ENCODE peak calls at places on chromosomes 2 and 18, in six cellular contexts. One of them, this sample, is unnamed.

GRCh38 chr2:95382686-95383634 is 19.5 kb upstream of the FAHD2A start:
- DNase-seq in HepG2: no peak
- DNase-seq in K562: no peak
- DNase-seq in H1: no peak
- DNase-seq in GM12878: no peak
- DNase-seq in GM12891: no peak
- DNase-seq in this sample: no peak

GRCh38 chr2:217309056-217309455 is 449.2 kb upstream of the TNP1 start:
- DNase-seq in GM12891: no peak
- DNase-seq in H1: no peak
- DNase-seq in GM12878: no peak
- DNase-seq in HepG2: no peak
- DNase-seq in K562: no peak
- DNase-seq in this sample: no peak

GRCh38 chr2:200373973-200374416 is 67.5 kb downstream of the SPATS2L start:
- DNase-seq in GM12891: no peak
- DNase-seq in HepG2: peak; percentile 25
- DNase-seq in K562: no peak
- DNase-seq in GM12878: peak; percentile 68
- DNase-seq in H1: no peak
- DNase-seq in this sample: no peak

GRCh38 chr2:69637923-69638322 is 5.6 kb downstream of the AAK1 start:
- DNase-seq in HepG2: no peak
- DNase-seq in GM12878: no peak
- DNase-seq in H1: no peak
- DNase-seq in GM12891: no peak
- DNase-seq in K562: no peak
- DNase-seq in this sample: no peak

GRCh38 chr2:105388971-105389381 is 9.9 kb downstream of the FHL2 start:
- DNase-seq in HepG2: no peak
- DNase-seq in K562: no peak
- DNase-seq in GM12878: no peak
- DNase-seq in GM12891: no peak
- DNase-seq in H1: no peak
- DNase-seq in this sample: no peak

GRCh38 chr2:96359310-96359709 is 23.7 kb downstream of the NCAPH start:
- DNase-seq in K562: no peak
- DNase-seq in GM12878: no peak
- DNase-seq in H1: no peak
- DNase-seq in GM12891: no peak
- DNase-seq in HepG2: no peak
- DNase-seq in this sample: no peak

GRCh38 chr2:138521821-138522220 is 20.3 kb downstream of the SPOPL start:
- DNase-seq in H1: no peak
- DNase-seq in GM12891: no peak
- DNase-seq in K562: no peak
- DNase-seq in HepG2: no peak
- DNase-seq in GM12878: no peak
- DNase-seq in this sample: no peak

GRCh38 chr2:239688098-239688497 is 287.3 kb upstream of the HDAC4 start:
- DNase-seq in GM12891: no peak
- DNase-seq in GM12878: no peak
- DNase-seq in K562: peak; percentile 14
- DNase-seq in HepG2: no peak
- DNase-seq in H1: peak; percentile 7
- DNase-seq in this sample: no peak

GRCh38 chr2:51084750-51085149 is 52.8 kb upstream of the NRXN1 start:
- DNase-seq in K562: no peak
- DNase-seq in H1: peak; percentile 5
- DNase-seq in GM12891: no peak
- DNase-seq in GM12878: no peak
- DNase-seq in HepG2: no peak
- DNase-seq in this sample: no peak

GRCh38 chr18:32048507-32049091 is 30.0 kb downstream of the RNF125 start:
- DNase-seq in GM12891: no peak
- DNase-seq in HepG2: peak; percentile 39
- DNase-seq in GM12878: peak; percentile 24
- DNase-seq in H1: no peak
- DNase-seq in K562: no peak
- DNase-seq in this sample: no peak

GRCh38 chr2:184814428-184814827 is 216.1 kb downstream of the ZNF804A start:
- DNase-seq in HepG2: no peak
- DNase-seq in H1: no peak
- DNase-seq in K562: no peak
- DNase-seq in GM12891: no peak
- DNase-seq in GM12878: no peak
- DNase-seq in this sample: no peak

GRCh38 chr2:70767094-70767698 is 804 bp downstream of the ADD2 start:
- DNase-seq in H1: peak; percentile 65
- DNase-seq in K562: peak; percentile 78
- DNase-seq in GM12891: no peak
- DNase-seq in GM12878: no peak
- DNase-seq in HepG2: no peak
- DNase-seq in this sample: peak; percentile 28

GRCh38 chr18:60377778-60378469 is 5.3 kb upstream of the MC4R start:
- DNase-seq in HepG2: no peak
- DNase-seq in GM12891: no peak
- DNase-seq in H1: no peak
- DNase-seq in K562: no peak
- DNase-seq in GM12878: no peak
- DNase-seq in this sample: no peak

GRCh38 chr2:30068067-30068466 is 78.7 kb upstream of the YPEL5 start:
- DNase-seq in K562: no peak
- DNase-seq in HepG2: no peak
- DNase-seq in GM12891: no peak
- DNase-seq in GM12878: no peak
- DNase-seq in H1: no peak
- DNase-seq in this sample: no peak

GRCh38 chr2:219426534-219427136 is 8.0 kb upstream of the SPEG start:
- DNase-seq in K562: no peak
- DNase-seq in GM12878: no peak
- DNase-seq in H1: no peak
- DNase-seq in HepG2: no peak
- DNase-seq in GM12891: no peak
- DNase-seq in this sample: no peak

GRCh38 chr18:53796042-53796729 is 428.3 kb downstream of the MBD2 start:
- DNase-seq in HepG2: peak; percentile 1
- DNase-seq in K562: no peak
- DNase-seq in GM12878: no peak
- DNase-seq in GM12891: no peak
- DNase-seq in H1: no peak
- DNase-seq in this sample: no peak

GRCh38 chr2:232276739-232277313 is 101.7 kb upstream of the ALPP start:
- DNase-seq in K562: no peak
- DNase-seq in HepG2: no peak
- DNase-seq in GM12891: no peak
- DNase-seq in GM12878: no peak
- DNase-seq in H1: peak; percentile 5
- DNase-seq in this sample: no peak

GRCh38 chr2:167264380-167264779 is 376.1 kb downstream of the XIRP2 start:
- DNase-seq in H1: no peak
- DNase-seq in GM12878: no peak
- DNase-seq in GM12891: no peak
- DNase-seq in K562: no peak
- DNase-seq in HepG2: peak; percentile 3
- DNase-seq in this sample: no peak

GRCh38 chr18:72541871-72542690 is 2.1 kb downstream of the CBLN2 start:
- DNase-seq in GM12878: no peak
- DNase-seq in HepG2: no peak
- DNase-seq in K562: no peak
- DNase-seq in H1: no peak
- DNase-seq in GM12891: no peak
- DNase-seq in this sample: peak; percentile 9

GRCh38 chr18:48133675-48134251 is 203.3 kb upstream of the SMAD2 start:
- DNase-seq in GM12878: no peak
- DNase-seq in H1: no peak
- DNase-seq in K562: no peak
- DNase-seq in HepG2: no peak
- DNase-seq in GM12891: no peak
- DNase-seq in this sample: no peak

GRCh38 chr2:12430036-12430795 is 286.5 kb upstream of the TRIB2 start:
- DNase-seq in HepG2: no peak
- DNase-seq in K562: no peak
- DNase-seq in GM12891: no peak
- DNase-seq in GM12878: no peak
- DNase-seq in H1: no peak
- DNase-seq in this sample: no peak

GRCh38 chr2:39696072-39696471 is 30.4 kb downstream of the TMEM178A start:
- DNase-seq in GM12878: no peak
- DNase-seq in GM12891: no peak
- DNase-seq in HepG2: peak; percentile 15
- DNase-seq in K562: no peak
- DNase-seq in H1: no peak
- DNase-seq in this sample: no peak

GRCh38 chr2:45743531-45744391 is 92.3 kb downstream of the PRKCE start:
- DNase-seq in K562: no peak
- DNase-seq in H1: no peak
- DNase-seq in HepG2: no peak
- DNase-seq in GM12891: no peak
- DNase-seq in GM12878: no peak
- DNase-seq in this sample: no peak

GRCh38 chr2:167875524-167875923 is 371.9 kb downstream of the STK39 start:
- DNase-seq in GM12891: no peak
- DNase-seq in GM12878: no peak
- DNase-seq in H1: no peak
- DNase-seq in HepG2: no peak
- DNase-seq in K562: no peak
- DNase-seq in this sample: no peak

GRCh38 chr18:63831080-63831788 is 56.0 kb downstream of the SERPINB7 start:
- DNase-seq in K562: no peak
- DNase-seq in H1: no peak
- DNase-seq in GM12891: no peak
- DNase-seq in GM12878: no peak
- DNase-seq in HepG2: no peak
- DNase-seq in this sample: peak; percentile 15

GRCh38 chr2:121257476-121257831 is 27.5 kb downstream of the TFCP2L1 start:
- DNase-seq in GM12878: no peak
- DNase-seq in GM12891: no peak
- DNase-seq in H1: no peak
- DNase-seq in K562: no peak
- DNase-seq in HepG2: no peak
- DNase-seq in this sample: no peak

GRCh38 chr2:38274286-38275276 is 102.5 kb downstream of the ATL2 start:
- DNase-seq in H1: no peak
- DNase-seq in HepG2: peak; percentile 76
- DNase-seq in GM12891: peak; percentile 23
- DNase-seq in GM12878: peak; percentile 65
- DNase-seq in K562: peak; percentile 49
- DNase-seq in this sample: peak; percentile 13

DNA sequence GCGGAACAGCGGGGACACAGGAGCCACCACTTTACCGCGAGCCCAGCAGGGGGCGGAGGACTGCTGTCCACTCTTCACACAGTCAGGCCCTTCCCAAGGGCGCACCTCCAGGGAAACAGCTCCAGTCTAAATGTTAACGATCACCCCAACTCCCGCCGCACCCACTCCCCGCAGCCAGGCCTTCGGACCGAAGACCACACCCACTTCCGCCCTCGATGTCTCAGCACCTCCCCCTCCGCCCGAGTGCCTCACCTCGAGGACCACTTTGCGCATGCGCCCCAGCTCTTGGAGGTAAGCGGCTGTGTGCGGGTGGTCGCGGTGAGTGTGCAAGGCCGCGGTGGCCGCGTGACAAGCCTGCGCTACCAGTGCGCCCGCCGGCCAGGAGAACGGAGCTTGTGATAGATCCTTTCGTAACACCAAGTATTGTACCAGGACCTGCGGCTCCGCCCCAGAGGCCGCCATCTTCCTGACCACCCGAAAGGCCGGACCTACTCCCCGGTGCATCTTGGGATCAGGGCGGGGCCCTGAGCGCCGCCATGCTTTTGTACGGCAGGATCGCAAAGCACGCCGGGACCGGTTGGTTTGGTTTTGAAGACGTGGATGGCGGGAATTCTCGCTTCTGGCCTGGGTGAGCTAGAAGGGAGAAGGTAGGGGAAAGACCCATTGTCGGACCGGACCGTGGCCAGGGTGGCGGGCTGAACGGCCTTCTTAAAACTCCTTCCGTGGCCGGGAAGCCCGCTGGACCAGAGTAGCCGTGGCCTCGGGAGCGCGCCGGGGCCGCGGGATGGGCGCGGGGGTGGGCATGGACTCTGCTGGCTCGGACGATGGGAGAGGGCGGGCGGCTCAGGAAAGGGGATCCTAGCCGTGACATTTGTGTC is at the start of the genes CENPO and PTRHD1:
- DNase-seq in HepG2: peak; percentile 98
- DNase-seq in GM12891: peak; percentile 87
- DNase-seq in H1: peak; percentile 90
- DNase-seq in GM12878: peak; percentile 92
- DNase-seq in K562: peak; percentile 95
- DNase-seq in this sample: peak; percentile 87
- TF ChIP-seq POLR2A in HepG2: peak; percentile 72
- TF ChIP-seq POLR2A in GM12891: peak; percentile 87
- TF ChIP-seq POLR2A in H1: peak; percentile 81
- TF ChIP-seq POLR2A in GM12878: peak; percentile 93
- TF ChIP-seq POLR2A in K562: peak; percentile 93
- TF ChIP-seq POLR2A in this sample: peak; percentile 92

DNA sequence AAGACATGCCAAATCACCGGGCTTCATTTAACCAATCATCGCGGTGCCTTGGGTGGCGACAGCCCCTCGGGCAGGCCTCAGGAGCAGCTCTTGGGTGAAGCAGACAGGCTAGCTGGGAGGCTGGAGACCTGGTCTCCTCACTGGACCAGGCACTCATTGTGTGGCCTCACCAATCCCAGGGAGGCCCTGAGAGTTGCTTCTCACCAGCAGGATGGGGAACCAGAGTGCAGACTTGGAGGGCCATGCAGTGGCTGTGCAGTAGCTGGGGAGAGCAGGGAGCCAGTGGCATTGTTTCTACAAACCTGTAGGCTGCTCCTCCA is 119.4 kb upstream of the TEX51 start:
- DNase-seq in GM12891: no peak
- DNase-seq in K562: no peak
- DNase-seq in GM12878: no peak
- DNase-seq in HepG2: no peak
- DNase-seq in H1: no peak
- DNase-seq in this sample: no peak
- TF ChIP-seq POLR2AphosphoS5 in GM12891: no peak
- TF ChIP-seq POLR2AphosphoS5 in K562: no peak
- TF ChIP-seq POLR2AphosphoS5 in GM12878: no peak
- TF ChIP-seq POLR2AphosphoS5 in HepG2: no peak
- TF ChIP-seq POLR2AphosphoS5 in H1: no peak
- TF ChIP-seq POLR2AphosphoS5 in this sample: no peak

DNA sequence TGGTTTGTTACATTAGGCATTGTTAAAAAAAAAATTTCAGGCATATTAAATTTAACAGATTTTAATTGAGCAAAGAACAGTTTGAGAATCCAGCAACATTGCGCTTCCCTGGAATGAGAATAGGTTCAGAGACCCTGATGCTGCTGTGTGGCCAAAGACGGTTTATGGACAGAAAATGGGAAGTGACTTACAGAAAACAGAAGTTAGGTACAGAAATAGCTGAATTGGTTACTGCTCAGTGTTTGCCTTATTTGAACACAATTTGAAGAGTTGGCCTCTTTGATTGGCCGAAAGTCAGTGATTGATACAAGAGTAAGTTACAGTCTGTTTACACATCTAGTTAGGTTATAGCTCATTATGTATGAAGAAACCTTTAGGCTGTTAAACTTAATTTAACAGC is 6.0 kb upstream of the NEDD4L start:
- DNase-seq in GM12878: no peak
- DNase-seq in HepG2: no peak
- DNase-seq in GM12891: no peak
- DNase-seq in H1: no peak
- DNase-seq in K562: no peak
- DNase-seq in this sample: no peak
- TF ChIP-seq TAF1 in GM12878: no peak
- TF ChIP-seq TAF1 in HepG2: no peak
- TF ChIP-seq TAF1 in GM12891: no peak
- TF ChIP-seq TAF1 in H1: no peak
- TF ChIP-seq TAF1 in K562: no peak
- TF ChIP-seq TAF1 in this sample: no peak

GRCh38 chr2:127874378-127875271 is 11.1 kb downstream of the AMMECR1L start:
- DNase-seq in K562: no peak
- DNase-seq in GM12891: no peak
- DNase-seq in HepG2: no peak
- DNase-seq in GM12878: no peak
- DNase-seq in H1: no peak
- DNase-seq in this sample: no peak
- TF ChIP-seq POLR2A in K562: no peak
- TF ChIP-seq POLR2A in GM12891: no peak
- TF ChIP-seq POLR2A in HepG2: no peak
- TF ChIP-seq POLR2A in GM12878: no peak
- TF ChIP-seq POLR2A in H1: no peak
- TF ChIP-seq POLR2A in this sample: no peak

This sample was measured in GM12892.